ENCODE peak calls at places on chromosomes 1 and 21, in nine cellular contexts. G is GM12878, D is foreskin fibroblast, S is lower leg skin, F is brain microvascular endothelial cell, W is heart left ventricle, T is neural progenitor cell, L is cardiac muscle cell, P is body of pancreas. K is an unnamed sample.

GRCh38 chr1:20430355-20431290 is 55.4 kb downstream of the CAMK2N1 start:
- DNase-seq in W (peak; percentile 72), D (peak; percentile 57), T (peak; percentile 87), L (peak; percentile 38), F (no peak), P (peak; percentile 15), S (no peak), G (no peak), K (peak; percentile 39)

GRCh38 chr1:176696109-176696508 is 233.1 kb downstream of the PAPPA2 start:
- DNase-seq in S (no peak), D (peak; percentile 11), P (no peak), W (no peak), L (no peak), G (no peak), F (no peak), T (peak; percentile 33), K (peak; percentile 5)

GRCh38 chr1:239719642-239720258 is 333.4 kb downstream of the CHRM3 start:
- DNase-seq in L (no peak), F (no peak), S (no peak), G (no peak), T (no peak), W (no peak), D (no peak), P (no peak), K (peak; percentile 1)

GRCh38 chr21:44448651-44449131 is 6.6 kb upstream of the LRRC3 start:
- DNase-seq in T (no peak), F (no peak), P (no peak), D (no peak), W (no peak), S (no peak), G (no peak), L (no peak), K (no peak)

GRCh38 chr1:151577173-151577572 is 34.7 kb upstream of the SNX27 start:
- DNase-seq in L (no peak), D (no peak), T (no peak), F (no peak), W (no peak), S (no peak), G (no peak), P (no peak), K (no peak)

GRCh38 chr1:2377751-2378440 is 13.5 kb downstream of the MORN1 start:
- DNase-seq in G (no peak), P (no peak), D (no peak), W (peak; percentile 54), T (no peak), L (no peak), S (no peak), F (no peak), K (no peak)

GRCh38 chr1:13593511-13594131 is 10.0 kb downstream of the PDPN start:
- DNase-seq in P (peak; percentile 23), G (no peak), F (peak; percentile 6), D (peak; percentile 39), W (no peak), S (peak; percentile 70), T (peak; percentile 62), L (peak; percentile 94), K (peak; percentile 96)

GRCh38 chr1:192610114-192610958 is 25.6 kb upstream of the RGS13 start:
- DNase-seq in W (no peak), P (no peak), D (peak; percentile 63), S (no peak), G (no peak), L (peak; percentile 54), T (no peak), F (no peak), K (peak; percentile 63)

DNA sequence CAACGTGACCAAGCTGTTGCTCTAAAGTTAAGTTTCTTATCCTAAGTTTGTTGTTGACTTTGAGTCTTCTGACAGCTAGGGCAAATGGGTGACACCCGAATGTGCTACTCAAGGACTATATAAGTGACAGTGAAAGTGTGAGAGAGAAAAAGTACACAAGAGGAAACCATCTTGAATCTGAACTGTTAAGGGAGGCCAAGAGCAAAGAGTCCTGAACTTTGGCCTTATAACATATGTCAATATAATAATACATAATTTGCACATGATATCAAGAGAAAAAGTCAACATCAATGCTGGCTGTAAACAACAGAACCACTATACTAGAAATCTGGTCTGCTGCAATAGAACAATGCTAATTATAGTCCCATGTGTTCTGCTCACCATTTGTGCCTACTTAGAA is 29.5 kb downstream of the SYNJ1 start:
- DNase-seq in F (no peak), S (no peak), G (no peak), P (no peak), D (no peak), T (no peak), L (no peak), W (no peak), K (no peak)
- TF ChIP-seq CTCF in F (no peak), S (no peak), G (no peak), P (no peak), D (no peak), T (no peak), L (no peak), W (no peak), K (no peak)

DNA sequence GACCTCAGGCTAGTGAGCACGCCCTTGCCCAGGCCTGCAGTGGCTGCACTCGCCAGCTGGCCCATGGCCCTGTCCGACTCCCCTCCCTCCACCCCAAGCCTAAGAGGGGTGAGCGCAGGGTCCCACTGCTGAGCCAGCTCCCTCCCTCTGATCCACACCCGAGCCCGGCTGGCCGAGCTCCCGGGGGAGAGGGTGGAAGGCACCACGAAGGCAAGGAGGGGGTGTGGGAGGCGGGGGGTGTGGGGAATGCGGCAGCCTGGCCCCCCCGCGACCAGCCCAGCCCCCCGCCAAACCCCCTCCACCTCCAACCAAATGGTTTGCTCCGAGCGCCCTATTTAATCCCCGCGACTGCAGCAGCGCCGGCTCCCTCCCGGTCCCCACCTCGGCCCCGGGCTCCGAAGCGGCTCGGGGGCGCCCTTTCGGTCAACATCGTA is at the start of gene CADM3:
- DNase-seq in D (no peak), G (no peak), L (peak; percentile 83), W (peak; percentile 34), T (peak; percentile 83), F (no peak), S (no peak), P (no peak), K (no peak)
- H3K4me3 ChIP-seq in D (no peak within 1 kb of the TSS), G (no peak within 1 kb of the TSS), L (peak within 1 kb of the TSS; percentile 74), W (peak within 1 kb of the TSS; percentile 33), T (peak within 1 kb of the TSS; percentile 97), F (no peak within 1 kb of the TSS), S (peak within 1 kb of the TSS; percentile 12), P (no peak within 1 kb of the TSS), K (no peak within 1 kb of the TSS)

GRCh38 chr1:18948048-18948912 is 8.2 kb downstream of the IFFO2 start:
- DNase-seq in D (peak; percentile 64), G (no peak), T (no peak), W (no peak), L (peak; percentile 36), P (no peak), F (no peak), S (no peak), K (no peak)

GRCh38 chr1:18948913-18949688 is 7.4 kb downstream of the IFFO2 start:
- DNase-seq in D (peak; percentile 81), P (peak; percentile 54), L (peak; percentile 82), F (peak; percentile 66), T (peak; percentile 37), W (no peak), S (no peak), G (no peak), K (peak; percentile 61)

GRCh38 chr1:18951416-18951815 is 5.1 kb downstream of the IFFO2 start:
- DNase-seq in G (no peak), P (no peak), W (peak; percentile 72), L (no peak), D (no peak), F (no peak), S (no peak), T (no peak), K (no peak)

GRCh38 chr1:18950415-18951026 is 6.0 kb downstream of the IFFO2 start:
- DNase-seq in W (peak; percentile 72), L (no peak), T (no peak), S (no peak), D (peak; percentile 47), F (no peak), G (no peak), P (no peak), K (no peak)

DNA sequence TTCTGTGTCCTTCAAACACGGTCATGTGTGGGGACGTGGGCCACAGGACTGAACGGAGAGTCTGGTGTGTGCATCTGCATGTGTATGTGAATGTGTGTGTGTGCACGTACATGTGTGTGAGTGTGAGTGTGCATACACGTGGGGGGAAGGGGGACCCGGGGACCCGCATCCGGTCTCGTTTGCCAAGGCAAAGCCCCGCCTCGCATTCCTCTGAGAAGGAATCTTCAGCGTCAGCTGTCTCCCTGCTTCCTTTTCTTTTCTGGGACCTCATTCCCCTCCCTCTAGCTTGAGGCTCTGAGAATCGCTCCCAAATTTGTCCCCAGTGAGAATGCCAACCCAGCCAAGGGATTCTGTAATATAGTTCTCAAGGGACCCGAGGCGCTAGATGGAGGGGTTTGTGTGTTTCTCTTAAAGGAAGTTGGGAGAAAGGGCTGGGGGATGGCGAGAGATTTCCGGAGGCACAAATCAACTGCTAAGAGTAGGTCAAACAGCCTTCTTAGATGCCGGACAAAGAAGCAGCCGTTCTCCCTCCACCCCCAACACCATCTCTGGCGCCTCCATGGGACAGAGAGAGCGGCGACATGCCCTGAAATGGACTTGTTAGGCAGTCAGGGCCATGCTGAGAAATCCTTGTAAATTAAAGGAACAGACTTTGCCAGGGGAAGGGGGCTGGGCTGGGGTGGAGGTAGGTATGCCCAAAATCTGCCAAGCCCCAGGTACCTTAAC is 6.6 kb downstream of the IFFO2 start:
- DNase-seq in F (no peak), L (peak; percentile 68), D (peak; percentile 72), T (peak; percentile 77), G (no peak), W (no peak), S (no peak), P (no peak), K (peak; percentile 38)
- TF ChIP-seq CTCF in F (peak; percentile 47), L (no peak), D (no peak), T (peak; percentile 41), G (peak; percentile 28), W (no peak), S (no peak), P (no peak), K (peak; percentile 26)

DNA sequence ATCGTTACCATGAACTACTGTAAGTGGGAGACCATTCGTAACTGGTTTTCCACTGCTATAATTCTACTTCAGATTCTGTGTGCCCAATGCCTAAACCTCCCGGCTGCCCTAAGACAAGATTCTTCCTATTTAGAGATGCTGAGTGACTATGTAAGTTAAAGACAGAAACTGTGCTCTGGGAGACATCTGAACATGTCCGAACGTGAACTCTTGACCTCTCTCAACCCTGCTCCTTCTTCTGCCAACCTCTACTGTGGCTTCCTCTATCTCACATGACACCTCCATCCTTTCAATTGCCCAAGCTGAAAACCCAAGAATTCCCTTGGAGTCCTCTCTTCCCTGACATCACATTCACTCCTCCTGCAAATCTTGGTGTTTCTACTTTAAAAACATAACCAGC is 182.9 kb downstream of the AKT3 start:
- DNase-seq in D (no peak), P (no peak), G (no peak), F (no peak), L (no peak), S (no peak), W (no peak), T (no peak), K (no peak)
- H3K4me3 ChIP-seq in D (no peak overlapping the region), P (no peak overlapping the region), G (no peak overlapping the region), F (no peak overlapping the region), L (no peak overlapping the region), S (no peak overlapping the region), W (no peak overlapping the region), T (no peak overlapping the region), K (no peak overlapping the region)

DNA sequence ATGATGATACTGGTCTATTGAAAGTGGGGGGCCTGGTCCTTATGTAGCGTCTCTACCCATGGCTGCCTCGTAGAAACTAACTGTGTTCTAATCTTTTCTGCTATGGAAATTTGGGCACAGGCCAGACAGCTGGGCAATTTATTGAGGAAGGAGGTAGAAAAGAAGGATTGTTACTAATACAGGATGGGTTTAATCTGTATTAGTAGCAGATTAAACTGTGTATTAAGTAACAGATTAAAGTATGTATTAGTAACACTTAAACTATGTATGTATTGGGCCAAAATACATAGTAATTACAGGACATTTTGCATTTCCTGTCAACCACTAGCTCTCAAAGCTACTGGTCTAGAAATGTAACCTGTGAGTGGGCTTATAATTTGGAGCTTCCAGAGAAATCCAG is 142.0 kb downstream of the MAST2 start:
- DNase-seq in T (no peak), G (no peak), P (peak; percentile 25), D (peak; percentile 57), F (peak; percentile 29), S (no peak), W (no peak), L (peak; percentile 71), K (peak; percentile 59)
- TF ChIP-seq CTCF in T (no peak), G (no peak), P (no peak), D (no peak), F (no peak), S (no peak), W (no peak), L (no peak), K (no peak)